ENCODE peak calls at places on chromosomes 16 and 17, in six cellular contexts. O is body of pancreas, V is IMR-90, S is prostate gland, Y is HCT116, X is lower leg skin. C is an unnamed sample.

GRCh38 chr17:65218261-65218660 is 81.1 kb downstream of the RGS9 start:
- DNase-seq in O (no peak), S (no peak), V (no peak), X (no peak), Y (no peak), C (no peak)

GRCh38 chr17:38578641-38579480 is 26.9 kb downstream of the SRCIN1 start:
- DNase-seq in X (no peak), O (no peak), S (no peak), V (no peak), Y (no peak), C (no peak)

GRCh38 chr16:15650698-15651161 is 685 bp downstream of the NDE1 start:
- DNase-seq in X (no peak), O (no peak), V (peak), S (no peak), Y (no peak), C (peak)

GRCh38 chr17:74018116-74018515 is 185.4 kb upstream of the RPL38 start:
- DNase-seq in S (no peak), X (no peak), V (no peak), O (no peak), Y (no peak), C (no peak)

GRCh38 chr17:18038149-18038850 is 668 bp downstream of the ATPAF2 start:
- DNase-seq in S (no peak), X (no peak), V (peak), Y (no peak), O (no peak), C (no peak)

GRCh38 chr17:49681336-49681735 is 3.4 kb upstream of the SPOP start:
- DNase-seq in V (no peak), S (no peak), O (no peak), X (no peak), Y (no peak), C (no peak)

GRCh38 chr17:21165922-21166598 is 39.3 kb downstream of the DHRS7B start:
- DNase-seq in V (no peak), Y (no peak), O (no peak), S (no peak), X (no peak), C (no peak)

GRCh38 chr16:84504420-84505248 is at the start of gene MEAK7:
- DNase-seq in Y (peak), S (peak), O (peak), X (peak), V (peak), C (peak)

GRCh38 chr17:63497708-63498483 is 21.0 kb downstream of the ACE start:
- DNase-seq in X (no peak), S (no peak), Y (peak), O (no peak), V (peak), C (no peak)

GRCh38 chr17:65154770-65155589 is 17.8 kb downstream of the RGS9 start:
- DNase-seq in O (no peak), Y (no peak), S (no peak), V (peak), X (no peak), C (peak)

GRCh38 chr17:77316191-77316641 is 175.4 kb downstream of the SEC14L1 start:
- DNase-seq in X (peak), Y (no peak), O (no peak), S (no peak), V (peak), C (peak)

GRCh38 chr16:4361033-4361943 is 10.2 kb upstream of the PAM16 start:
- DNase-seq in O (no peak), V (no peak), S (no peak), X (no peak), Y (no peak), C (no peak)

GRCh38 chr16:64089697-64090096 is 1032.2 kb downstream of the CDH11 start:
- DNase-seq in Y (no peak), X (no peak), V (peak), O (peak), S (no peak), C (no peak)

GRCh38 chr16:19885456-19886060 is 910 bp upstream of the GPRC5B start:
- DNase-seq in X (no peak), S (no peak), O (peak), V (no peak), Y (no peak), C (no peak)

GRCh38 chr16:61677776-61678175 is 358.5 kb downstream of the CDH8 start:
- DNase-seq in V (no peak), X (no peak), O (no peak), S (no peak), Y (no peak), C (no peak)

GRCh38 chr16:77137045-77137444 is 53.9 kb upstream of the MON1B start:
- DNase-seq in O (no peak), X (no peak), S (no peak), V (no peak), Y (no peak), C (no peak)

GRCh38 chr16:66130296-66130910 is 236.1 kb upstream of the CDH5 start:
- DNase-seq in S (no peak), Y (no peak), X (no peak), O (no peak), V (peak), C (no peak)

GRCh38 chr16:74743668-74744299 is 30.8 kb downstream of the FA2H start:
- DNase-seq in X (peak), S (peak), Y (peak), O (peak), V (peak), C (peak)

GRCh38 chr16:5350118-5350517 is 252.5 kb upstream of the EEF2KMT start:
- DNase-seq in Y (no peak), S (no peak), O (no peak), V (no peak), X (no peak), C (no peak)

GRCh38 chr16:8776193-8776592 is 21.2 kb downstream of the TMEM186 start:
- DNase-seq in S (peak), O (no peak), Y (no peak), X (peak), V (no peak), C (no peak)

GRCh38 chr16:56789360-56789759 is 59.4 kb downstream of the NUP93 start:
- DNase-seq in X (peak), S (peak), V (peak), O (peak), Y (peak), C (peak)

DNA sequence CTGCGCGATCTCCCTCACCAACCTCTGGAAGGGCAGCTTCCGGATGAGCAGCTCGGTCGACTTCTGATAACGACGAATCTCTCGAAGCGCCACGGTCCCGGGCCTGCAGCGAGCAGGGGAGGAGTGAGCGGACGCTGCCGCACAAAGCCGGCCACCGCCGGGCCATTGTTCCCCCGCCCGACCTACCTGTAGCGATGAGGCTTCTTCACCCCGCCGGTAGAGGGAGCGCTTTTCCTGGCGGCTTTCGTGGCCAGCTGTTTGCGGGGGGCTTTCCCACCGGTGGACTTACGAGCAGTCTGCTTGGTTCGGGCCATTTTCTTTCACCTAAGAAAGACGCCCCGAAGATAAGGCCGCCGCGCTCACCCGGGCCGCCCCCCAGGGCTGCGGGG is 5.8 kb upstream of the UNK start:
- DNase-seq in V (peak), Y (no peak), S (no peak), O (no peak), X (no peak), C (no peak)
- TF ChIP-seq POLR2A in V (no peak), Y (no peak), S (no peak), O (no peak), X (no peak), C (no peak)

GRCh38 chr16:589658-590159 is at the start of gene RAB40C:
- DNase-seq in V (peak), S (peak), X (peak), Y (peak), O (peak), C (peak)

GRCh38 chr16:588889-589657 is 793 bp upstream of the RAB40C start:
- DNase-seq in S (peak), V (peak), Y (peak), O (peak), X (peak), C (peak)

GRCh38 chr16:591892-592517 is 2.1 kb downstream of the RAB40C start:
- DNase-seq in S (no peak), V (no peak), Y (no peak), X (no peak), O (no peak), C (no peak)

GRCh38 chr16:590875-591200 is 972 bp downstream of the RAB40C start:
- DNase-seq in X (no peak), O (no peak), S (no peak), V (no peak), Y (no peak), C (no peak)

GRCh38 chr16:590165-590874 is 454 bp downstream of the RAB40C start:
- DNase-seq in V (peak), O (peak), Y (no peak), S (no peak), X (no peak), C (no peak)
- TF ChIP-seq POLR2A in V (no peak), O (peak), Y (no peak), S (peak), X (no peak), C (peak)

GRCh38 chr16:27223701-27224100 is 20.4 kb downstream of the KDM8 start:
- DNase-seq in S (no peak), X (no peak), O (no peak), V (no peak), Y (no peak), C (no peak)
- TF ChIP-seq POLR2A in S (no peak), X (no peak), O (no peak), V (no peak), Y (no peak), C (no peak)

GRCh38 chr16:1826691-1827573 is at the start of the genes FAHD1 and HAGH:
- DNase-seq in X (peak), V (peak), O (peak), Y (peak), S (peak), C (peak)
- TF ChIP-seq POLR2A in X (no peak), V (peak), O (peak), Y (peak), S (peak), C (peak)

GRCh38 chr16:87464691-87465300 is 28.0 kb downstream of the ZCCHC14 start:
- DNase-seq in X (peak), S (no peak), V (peak), Y (no peak), O (peak), C (peak)
- TF ChIP-seq POLR2A in X (no peak), S (no peak), V (peak), Y (no peak), O (peak), C (no peak)

GRCh38 chr17:29140051-29140582 is 40.1 kb downstream of the MYO18A start:
- DNase-seq in O (peak), S (peak), V (peak), Y (no peak), X (peak), C (peak)
- TF ChIP-seq POLR2A in O (no peak), S (no peak), V (no peak), Y (no peak), X (no peak), C (peak)

DNA sequence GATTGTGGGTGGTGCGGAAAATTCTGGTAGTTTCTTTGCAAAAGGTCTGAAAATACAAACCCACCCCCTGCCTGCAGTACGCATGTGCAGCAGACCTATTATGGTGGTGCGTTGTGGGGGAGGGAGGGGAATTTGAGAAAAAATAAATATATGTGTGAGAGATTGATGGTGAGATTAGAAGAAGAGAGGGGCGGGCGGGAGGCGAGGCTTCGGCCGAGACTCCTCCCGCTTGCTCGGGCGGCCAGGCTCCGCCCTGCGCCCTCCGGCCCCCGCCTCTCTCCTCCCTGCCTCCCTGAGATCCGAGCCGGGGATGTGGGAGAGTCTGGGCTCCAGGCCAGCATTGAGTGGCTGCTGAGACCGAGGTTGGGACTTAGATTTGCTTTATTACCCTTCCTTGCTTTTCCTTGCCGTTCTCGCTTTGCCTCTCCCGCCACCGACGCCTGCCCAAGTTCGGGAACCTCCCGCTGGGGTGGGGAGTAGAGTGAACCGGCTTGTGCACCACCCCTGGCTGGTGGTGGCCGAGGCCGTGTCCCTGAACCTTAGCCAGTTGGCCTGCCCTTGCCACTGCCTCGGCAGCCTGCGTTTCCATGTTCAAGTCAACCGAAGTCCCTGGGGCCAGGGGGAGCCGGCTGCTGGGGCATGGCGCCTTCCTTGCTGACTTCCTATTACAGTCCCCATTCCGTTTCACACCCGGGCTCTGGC is 956 bp upstream of the CHD3 start:
- DNase-seq in S (peak), X (peak), Y (peak), V (peak), O (peak), C (peak)
- TF ChIP-seq POLR2A in S (peak), X (no peak), Y (peak), V (peak), O (peak), C (no peak)

GRCh38 chr17:78996781-78997201 is 12.8 kb downstream of the CANT1 start:
- DNase-seq in X (no peak), O (no peak), V (no peak), S (no peak), Y (no peak), C (no peak)

GRCh38 chr17:78993981-78994671 is 14.4 kb upstream of the LGALS3BP start:
- DNase-seq in Y (no peak), O (no peak), V (no peak), S (no peak), X (no peak), C (no peak)

GRCh38 chr17:78995022-78995760 is 14.4 kb downstream of the CANT1 start:
- DNase-seq in S (no peak), X (no peak), Y (no peak), V (no peak), O (no peak), C (no peak)

GRCh38 chr17:78997231-78997741 is 12.3 kb downstream of the CANT1 start:
- DNase-seq in X (no peak), V (no peak), S (no peak), Y (no peak), O (no peak), C (no peak)

DNA sequence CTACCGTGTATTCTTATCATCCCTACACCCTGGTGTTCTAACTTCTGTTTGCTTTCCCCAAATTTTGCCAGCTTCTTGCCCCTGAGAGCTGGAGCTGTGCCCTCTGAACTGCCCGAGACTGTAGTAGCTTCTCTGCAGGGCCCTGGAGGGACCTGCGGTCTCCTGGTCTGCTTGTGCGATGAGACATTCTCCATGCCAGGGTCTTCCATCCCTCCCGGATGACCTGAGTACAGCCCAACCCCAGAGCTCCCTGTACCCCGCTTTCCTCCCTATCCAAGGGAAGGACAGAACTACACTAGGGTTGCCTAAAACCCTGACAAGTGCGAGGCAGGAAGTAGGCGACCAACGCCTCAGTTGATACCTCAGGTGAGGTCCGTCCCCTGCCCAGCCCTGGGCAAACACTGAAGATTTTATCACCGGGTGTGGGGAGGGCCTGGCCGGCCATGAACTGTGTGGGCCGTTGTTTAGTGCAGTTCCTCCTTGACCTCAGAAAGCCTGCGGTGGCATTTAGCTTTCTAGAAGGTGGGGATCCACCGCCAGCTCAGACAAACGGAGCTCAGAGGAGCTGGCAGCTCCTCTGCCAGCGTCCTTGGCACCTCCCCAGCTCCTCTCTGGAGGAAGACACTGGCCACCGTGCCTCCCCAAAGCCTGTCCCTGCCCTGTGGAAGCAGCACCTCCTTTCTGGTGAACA is 13.7 kb downstream of the CANT1 start:
- DNase-seq in V (no peak), S (peak), O (peak), X (no peak), Y (no peak), C (no peak)
- TF ChIP-seq POLR2A in V (no peak), S (peak), O (no peak), X (no peak), Y (no peak), C (no peak)

DNA sequence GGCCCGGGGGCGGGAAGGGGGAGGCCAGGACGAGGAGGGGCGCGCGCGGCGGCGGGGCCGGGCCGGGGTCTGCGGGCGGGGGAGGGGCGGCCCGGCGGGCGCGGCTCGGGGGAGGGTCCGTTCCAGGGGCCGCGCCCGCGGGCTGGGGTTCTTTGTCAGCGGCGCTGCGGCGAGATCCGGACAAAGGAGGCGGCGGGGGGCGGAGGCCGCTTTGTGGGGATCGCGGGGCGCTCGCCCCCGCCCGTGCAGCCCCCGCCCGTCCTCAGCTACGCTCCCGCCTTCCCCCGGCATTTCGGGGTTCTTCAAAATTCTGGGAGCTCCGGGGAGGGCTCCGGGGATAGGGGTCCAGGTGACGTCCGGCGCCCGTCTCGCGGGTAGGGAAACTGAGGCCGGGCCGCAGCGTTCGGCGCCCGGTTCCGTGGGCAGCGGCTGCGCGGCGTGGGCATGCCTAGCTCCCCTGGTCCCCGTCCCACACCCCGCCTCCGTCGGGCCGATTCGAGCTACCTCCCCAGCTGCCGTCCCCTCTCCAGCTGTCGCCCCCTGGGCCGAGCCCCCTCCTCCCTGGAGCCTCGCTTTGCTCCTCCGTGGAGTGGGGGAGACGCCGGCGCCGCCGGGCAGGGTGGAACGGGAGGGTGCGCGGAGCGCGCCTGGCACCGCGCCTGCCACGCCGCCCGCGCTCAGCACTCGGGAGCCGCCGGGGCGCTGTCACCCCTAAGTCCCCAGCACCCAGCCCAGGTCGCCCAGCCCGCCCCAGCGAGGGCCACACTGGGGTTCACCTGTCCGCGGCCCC is 530 bp downstream of the SNN start:
- DNase-seq in X (no peak), V (no peak), S (no peak), O (no peak), Y (no peak), C (no peak)
- TF ChIP-seq POLR2A in X (no peak), V (no peak), S (no peak), O (no peak), Y (no peak), C (no peak)